ENCODE peak calls at places on chromosomes 3 and 15, in five cellular contexts. D is stomach, O is transverse colon, G is left ventricle myocardium inferior, I is heart right ventricle. U is an unnamed sample.
A peak's percentile ranks its signal among the peaks of the same experiment; 100 is the strongest.

GRCh38 chr3:39141211-39141995 is 12.0 kb downstream of the CSRNP1 start:
- DNase-seq in D (peak; percentile 91), O (peak; percentile 91), G (no peak), I (peak; percentile 60), U (no peak)

GRCh38 chr3:36244728-36245127 is 135.6 kb upstream of the STAC start:
- DNase-seq in D (no peak), O (no peak), G (no peak), I (no peak), U (no peak)

GRCh38 chr3:45035441-45036301 is 9.6 kb downstream of the CLEC3B start:
- DNase-seq in D (no peak), O (no peak), G (no peak), I (no peak), U (no peak)

GRCh38 chr3:64549869-64550268 is 137.9 kb downstream of the ADAMTS9 start:
- DNase-seq in D (no peak), O (no peak), G (no peak), I (no peak), U (no peak)

GRCh38 chr15:81182746-81183402 is 13.8 kb upstream of the IL16 start:
- DNase-seq in D (no peak), O (no peak), G (no peak), I (peak; percentile 14), U (no peak)

GRCh38 chr3:142735462-142735861 is 11.6 kb downstream of the TRPC1 start:
- DNase-seq in D (no peak), O (no peak), G (no peak), I (no peak), U (no peak)

GRCh38 chr3:127351775-127352350 is 64.0 kb upstream of the PRR20G start:
- DNase-seq in D (no peak), O (no peak), G (no peak), I (no peak), U (no peak)

GRCh38 chr3:42991369-42992315 is 12.5 kb downstream of the GASK1A start:
- DNase-seq in D (no peak), O (no peak), G (no peak), I (no peak), U (no peak)

GRCh38 chr3:191148131-191148530 is 50.9 kb upstream of the OSTN start:
- DNase-seq in D (no peak), O (no peak), G (no peak), I (no peak), U (no peak)

GRCh38 chr15:55829826-55830225 is 86.9 kb upstream of the PRTG start:
- DNase-seq in D (no peak), O (no peak), G (no peak), I (no peak), U (peak; percentile 8)

GRCh38 chr3:139235192-139235591 is 108.6 kb upstream of the MRPS22 start:
- DNase-seq in D (no peak), O (no peak), G (no peak), I (no peak), U (no peak)

DNA sequence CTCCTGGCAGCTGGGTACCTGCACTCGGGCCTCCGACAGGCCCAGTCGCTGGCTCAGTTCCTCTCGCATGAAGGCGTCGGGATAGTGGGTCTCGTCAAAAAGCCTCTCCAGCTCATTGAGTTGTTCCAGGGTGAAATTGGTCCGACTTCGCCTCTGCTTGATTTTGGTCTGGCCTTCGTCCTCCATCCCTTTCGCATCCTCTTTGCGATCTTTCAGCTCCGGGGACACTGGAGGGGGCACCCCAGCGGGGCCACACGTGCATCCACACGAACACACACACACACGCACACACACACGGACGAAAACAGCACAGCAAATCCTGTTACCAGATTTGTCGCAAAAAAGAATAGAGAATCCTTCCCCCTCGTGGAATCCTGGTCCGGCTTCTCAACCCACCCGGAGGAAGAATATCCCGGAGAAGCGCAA is 3.5 kb downstream of the SHOX2 start:
- DNase-seq in D (no peak), O (no peak), G (no peak), I (no peak), U (no peak)
- H3K27me3 ChIP-seq in D (peaks cover 98% of the 10 kb centered on the region), O (peaks cover 100% of the 10 kb centered on the region), G (peaks cover 100% of the 10 kb centered on the region), I (peaks cover 98% of the 10 kb centered on the region), U (peaks cover 29% of the 10 kb centered on the region)

DNA sequence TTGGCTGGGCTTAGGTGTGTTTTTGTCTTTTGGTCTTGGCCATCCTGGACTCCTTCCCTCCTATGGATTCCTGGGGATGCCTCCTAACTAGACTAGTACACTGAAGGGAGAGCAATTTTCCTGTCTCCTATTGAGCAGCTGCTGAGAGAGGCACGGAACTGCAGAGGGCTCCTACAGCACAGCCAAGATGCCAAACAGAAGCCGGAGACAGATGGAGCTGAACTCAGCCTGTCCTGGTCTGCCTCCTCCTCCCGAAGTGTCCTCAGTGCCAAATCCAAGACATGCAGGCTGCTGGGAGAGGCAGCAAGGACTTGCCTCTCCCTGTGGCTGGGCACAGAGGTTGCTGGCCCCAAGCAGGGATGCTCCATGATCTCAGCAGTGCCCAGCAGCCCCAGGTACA is 256.6 kb upstream of the PROK2 start:
- DNase-seq in D (no peak), O (peak; percentile 12), G (no peak), I (no peak), U (no peak)
- TF ChIP-seq CTCF in D (no peak), O (no peak), G (no peak), I (peak; percentile 14), U (no peak)

GRCh38 chr15:77688270-77689058 is 55.8 kb upstream of the LINGO1 start:
- DNase-seq in D (no peak), O (no peak), G (no peak), I (no peak), U (no peak)

GRCh38 chr15:77684341-77685081 is 51.8 kb upstream of the LINGO1 start:
- DNase-seq in D (no peak), O (no peak), G (no peak), I (no peak), U (no peak)

GRCh38 chr15:77685082-77685815 is 52.5 kb upstream of the LINGO1 start:
- DNase-seq in D (no peak), O (no peak), G (no peak), I (no peak), U (no peak)

GRCh38 chr15:77676569-77677375 is 44.1 kb upstream of the LINGO1 start:
- DNase-seq in D (no peak), O (no peak), G (no peak), I (no peak), U (no peak)

GRCh38 chr15:77682564-77682963 is 49.9 kb upstream of the LINGO1 start:
- DNase-seq in D (no peak), O (no peak), G (no peak), I (no peak), U (no peak)
- H3K27me3 ChIP-seq in D (peaks cover 5% of the 10 kb centered on the region), O (peaks cover 10% of the 10 kb centered on the region), G (peaks cover 35% of the 10 kb centered on the region), I (peaks cover 12% of the 10 kb centered on the region), U (peaks cover 3% of the 10 kb centered on the region)

DNA sequence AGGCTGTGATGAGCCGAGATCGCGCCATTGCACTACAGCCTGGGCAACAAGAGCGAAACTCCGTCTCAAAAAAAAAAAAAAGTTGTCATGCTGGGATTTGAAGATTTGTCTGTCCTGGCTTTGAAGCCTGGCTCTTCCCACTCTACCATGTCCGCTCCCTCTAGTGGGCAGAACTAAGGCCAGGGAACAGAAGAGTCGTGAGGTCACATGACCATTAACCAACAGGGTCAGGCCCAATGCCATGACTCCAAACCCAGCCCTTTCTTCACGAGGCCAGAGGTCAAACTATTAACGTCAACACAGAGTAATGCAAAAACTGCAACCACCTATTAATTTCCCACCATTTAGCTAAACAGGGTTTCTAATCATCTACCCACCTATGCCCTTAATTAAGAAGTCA is 212.1 kb downstream of the ADAMTS17 start:
- DNase-seq in D (no peak), O (no peak), G (no peak), I (no peak), U (no peak)
- TF ChIP-seq CTCF in D (no peak), O (no peak), G (no peak), I (no peak), U (no peak)

GRCh38 chr15:89776274-89777072 is at the start of gene MESP2:
- DNase-seq in D (peak; percentile 89), O (peak; percentile 88), G (peak; percentile 86), I (peak; percentile 84), U (no peak)
- H3K27me3 ChIP-seq in D (no peaks in the 10 kb centered on the region), O (no peaks in the 10 kb centered on the region), G (no peaks in the 10 kb centered on the region), I (no peaks in the 10 kb centered on the region), U (no peaks in the 10 kb centered on the region)

GRCh38 chr15:49270541-49271421 is 100.7 kb downstream of the GALK2 start:
- DNase-seq in D (no peak), O (no peak), G (peak; percentile 14), I (no peak), U (no peak)
- TF ChIP-seq CTCF in D (no peak), O (no peak), G (no peak), I (no peak), U (no peak)

GRCh38 chr15:63494406-63494805 is 10.0 kb upstream of the USP3 start:
- DNase-seq in D (no peak), O (no peak), G (no peak), I (no peak), U (no peak)
- H3K27me3 ChIP-seq in D (no peaks in the 10 kb centered on the region), O (no peaks in the 10 kb centered on the region), G (no peaks in the 10 kb centered on the region), I (no peaks in the 10 kb centered on the region), U (peaks cover 9% of the 10 kb centered on the region)

GRCh38 chr3:46449755-46450552 is 14.8 kb downstream of the LTF start:
- DNase-seq in D (no peak), O (no peak), G (no peak), I (no peak), U (no peak)
- TF ChIP-seq CTCF in D (peak; percentile 5), O (peak; percentile 58), G (peak; percentile 65), I (peak; percentile 53), U (peak; percentile 72)